ENCODE peak calls at places on chromosomes 1 and 21, in eight cellular contexts. S, B, W, F, Y, V, A and Z are unnamed samples.

GRCh38 chr21:36966846-36967657 is 583 bp upstream of the HLCS start:
- DNase-seq in S (no peak), B (no peak), W (no peak), F (peak; percentile 36), Y (peak; percentile 36), V (no peak), A (peak; percentile 20), Z (no peak)

GRCh38 chr1:32874860-32875793 is 4.4 kb upstream of the FNDC5 start:
- DNase-seq in S (no peak), B (no peak), W (no peak), F (no peak), Y (no peak), V (no peak), A (no peak), Z (peak; percentile 42)

GRCh38 chr1:58654322-58654721 is 45.5 kb downstream of the MYSM1 start:
- DNase-seq in S (no peak), B (no peak), W (no peak), F (no peak), Y (no peak), V (no peak), A (no peak), Z (no peak)

GRCh38 chr1:66298427-66298826 is 235.5 kb upstream of the SGIP1 start:
- DNase-seq in S (no peak), B (no peak), W (no peak), F (peak; percentile 76), Y (no peak), V (no peak), A (no peak), Z (no peak)

GRCh38 chr1:6188466-6188865 is 8.3 kb upstream of the CHD5 start:
- DNase-seq in S (no peak), B (no peak), W (no peak), F (no peak), Y (no peak), V (no peak), A (no peak), Z (no peak)

GRCh38 chr1:206655471-206655882 is 20.1 kb downstream of the DYRK3 start:
- DNase-seq in S (peak; percentile 47), B (no peak), W (no peak), F (no peak), Y (no peak), V (no peak), A (no peak), Z (no peak)

GRCh38 chr1:178341218-178341956 is 155.4 kb downstream of the CLEC20A start:
- DNase-seq in S (peak; percentile 28), B (peak; percentile 43), W (peak; percentile 91), F (peak; percentile 69), Y (no peak), V (peak; percentile 19), A (peak; percentile 96), Z (peak; percentile 27)

GRCh38 chr1:117371436-117372151 is 4.3 kb downstream of the MAN1A2 start:
- DNase-seq in S (no peak), B (no peak), W (no peak), F (no peak), Y (no peak), V (no peak), A (no peak), Z (no peak)

GRCh38 chr1:167824163-167824794 is 89.7 kb downstream of the ADCY10 start:
- DNase-seq in S (no peak), B (no peak), W (no peak), F (no peak), Y (no peak), V (no peak), A (peak; percentile 44), Z (no peak)

GRCh38 chr1:211497489-211498045 is 5.6 kb upstream of the RD3 start:
- DNase-seq in S (no peak), B (no peak), W (no peak), F (no peak), Y (no peak), V (no peak), A (no peak), Z (no peak)

GRCh38 chr1:70156529-70157120 is 48.8 kb downstream of the LRRC40 start:
- DNase-seq in S (no peak), B (no peak), W (no peak), F (no peak), Y (no peak), V (no peak), A (peak; percentile 59), Z (no peak)

GRCh38 chr1:118264326-118264725 is 79.3 kb upstream of the SPAG17 start:
- DNase-seq in S (no peak), B (no peak), W (no peak), F (no peak), Y (no peak), V (no peak), A (peak; percentile 13), Z (no peak)

GRCh38 chr1:227532019-227532619 is 31.2 kb upstream of the ZNF678 start:
- DNase-seq in S (no peak), B (no peak), W (no peak), F (no peak), Y (no peak), V (no peak), A (no peak), Z (no peak)

GRCh38 chr1:16430598-16430997 is 6.6 kb downstream of the SPATA21 start:
- DNase-seq in S (no peak), B (no peak), W (peak; percentile 69), F (no peak), Y (no peak), V (no peak), A (peak; percentile 9), Z (no peak)

GRCh38 chr1:112517646-112518045 is 8.9 kb downstream of the WNT2B start:
- DNase-seq in S (no peak), B (no peak), W (no peak), F (no peak), Y (no peak), V (no peak), A (no peak), Z (no peak)

GRCh38 chr1:112518186-112518585 is 9.4 kb downstream of the WNT2B start:
- DNase-seq in S (no peak), B (no peak), W (no peak), F (no peak), Y (no peak), V (no peak), A (no peak), Z (no peak)

GRCh38 chr1:112515311-112516009 is 6.7 kb downstream of the WNT2B start:
- DNase-seq in S (no peak), B (no peak), W (peak; percentile 43), F (no peak), Y (no peak), V (no peak), A (no peak), Z (no peak)

GRCh38 chr1:112516141-112516540 is 7.4 kb downstream of the WNT2B start:
- DNase-seq in S (no peak), B (no peak), W (no peak), F (no peak), Y (no peak), V (no peak), A (no peak), Z (no peak)

DNA sequence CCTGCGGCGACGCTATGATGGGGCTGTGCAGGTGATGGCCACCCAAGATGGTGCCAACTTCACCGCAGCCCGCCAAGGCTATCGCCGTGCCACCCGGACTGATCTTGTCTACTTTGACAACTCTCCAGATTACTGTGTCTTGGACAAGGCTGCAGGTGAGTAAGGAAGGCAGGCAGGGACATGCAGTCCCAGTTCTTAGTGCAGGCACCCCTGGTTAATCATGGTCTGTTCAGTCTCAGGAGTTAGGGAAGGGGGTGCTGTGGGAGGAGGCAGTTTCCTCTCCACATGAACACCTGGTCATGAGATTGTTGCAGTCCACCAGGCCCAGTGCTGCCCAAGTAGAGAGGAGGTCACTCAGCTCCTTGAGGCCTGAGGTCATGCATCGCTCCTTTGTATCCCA is 8.5 kb downstream of the WNT2B start:
- DNase-seq in S (no peak), B (no peak), W (no peak), F (no peak), Y (no peak), V (no peak), A (peak; percentile 84), Z (no peak)
- H3K4me1 ChIP-seq in S (peaks cover 7% of the 10 kb centered on the region), B (peaks cover 10% of the 10 kb centered on the region), W (no peaks in the 10 kb centered on the region), F (no peaks in the 10 kb centered on the region), Y (no peaks in the 10 kb centered on the region), V (no peaks in the 10 kb centered on the region), A (peaks cover 2% of the 10 kb centered on the region), Z (no peaks in the 10 kb centered on the region)

GRCh38 chr1:208265127-208265469 is 20.9 kb upstream of the PLXNA2 start:
- DNase-seq in S (no peak), B (no peak), W (no peak), F (no peak), Y (no peak), V (no peak), A (no peak), Z (no peak)
- H3K27me3 ChIP-seq in S (peaks cover 25% of the 10 kb centered on the region), B (no peaks in the 10 kb centered on the region), W (no peaks in the 10 kb centered on the region), F (peaks cover 27% of the 10 kb centered on the region), Y (no peaks in the 10 kb centered on the region), V (no peaks in the 10 kb centered on the region), A (peaks cover 77% of the 10 kb centered on the region), Z (no peaks in the 10 kb centered on the region)

GRCh38 chr1:84509029-84509428 is 2.6 kb upstream of the GNG5 start:
- DNase-seq in S (no peak), B (no peak), W (no peak), F (no peak), Y (no peak), V (no peak), A (no peak), Z (no peak)

GRCh38 chr1:84508510-84508909 is 2.1 kb upstream of the GNG5 start:
- DNase-seq in S (no peak), B (no peak), W (no peak), F (no peak), Y (no peak), V (no peak), A (no peak), Z (no peak)

GRCh38 chr1:84506002-84506728 is at the start of the genes GNG5 and SPATA1:
- DNase-seq in S (peak; percentile 99), B (peak; percentile 95), W (peak; percentile 97), F (peak; percentile 99), Y (peak; percentile 99), V (peak; percentile 98), A (peak; percentile 88), Z (peak; percentile 99)

GRCh38 chr1:84505167-84506001 is 802 bp upstream of the SPATA1 start:
- DNase-seq in S (no peak), B (peak; percentile 6), W (no peak), F (peak; percentile 67), Y (no peak), V (peak; percentile 66), A (peak; percentile 60), Z (peak; percentile 52)

GRCh38 chr1:84506729-84507453 is 510 bp upstream of the GNG5 start:
- DNase-seq in S (no peak), B (no peak), W (no peak), F (no peak), Y (no peak), V (no peak), A (no peak), Z (no peak)
- TF ChIP-seq CTCF in S (no peak), B (no peak), W (no peak), F (no peak), Y (no peak), V (no peak), A (no peak), Z (no peak)

DNA sequence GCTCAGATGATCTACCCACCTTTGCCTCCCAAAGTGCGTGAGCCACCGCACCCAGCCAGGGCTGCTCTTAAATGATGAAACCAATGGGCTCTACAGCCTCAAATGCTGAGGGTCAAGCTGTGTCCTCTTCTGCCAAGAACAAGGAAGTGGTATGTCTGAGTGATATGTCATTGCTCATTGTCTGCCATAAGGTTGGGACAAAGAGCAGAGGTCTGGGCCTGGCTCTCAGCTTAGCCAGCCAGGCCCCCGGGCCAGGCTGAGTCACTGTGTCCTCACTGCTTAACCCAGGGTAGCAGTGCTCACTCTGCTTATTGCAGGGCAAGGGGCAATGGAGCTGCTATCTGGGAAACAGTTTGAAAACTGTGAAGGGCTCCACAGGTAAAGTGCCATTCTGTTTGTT is 8.3 kb upstream of the ETS2 start:
- DNase-seq in S (no peak), B (no peak), W (no peak), F (no peak), Y (no peak), V (no peak), A (peak; percentile 53), Z (no peak)
- H3K4me1 ChIP-seq in S (no peaks in the 10 kb centered on the region), B (peaks cover 5% of the 10 kb centered on the region), W (no peaks in the 10 kb centered on the region), F (peaks cover 10% of the 10 kb centered on the region), Y (no peaks in the 10 kb centered on the region), V (no peaks in the 10 kb centered on the region), A (peaks cover 46% of the 10 kb centered on the region), Z (no peaks in the 10 kb centered on the region)